ENCODE peak calls at places on chromosome 4, in four cellular contexts. L is thoracic aorta, V is activated B cell treated with CpG ODN at 0.5 μM for 24 hours, K is AG09319. J is an unnamed sample.

GRCh38 chr4:182297659-182298058 is 54.5 kb downstream of the TENM3 start:
- DNase-seq in V (no peak), L (no peak), K (no peak), J (no peak)

GRCh38 chr4:81566076-81566663 is 94.5 kb upstream of the RASGEF1B start:
- DNase-seq in L (no peak), V (no peak), K (no peak), J (no peak)

GRCh38 chr4:2364654-2365053 is 53.8 kb downstream of the ZFYVE28 start:
- DNase-seq in L (no peak), V (peak; percentile 40), K (peak; percentile 27), J (no peak)

GRCh38 chr4:118803253-118803652 is 32.7 kb downstream of the SEC24D start:
- DNase-seq in V (no peak), L (no peak), K (no peak), J (no peak)

GRCh38 chr4:190121759-190122158 is 51.8 kb upstream of the DUX4 start:
- DNase-seq in L (no peak), K (no peak), V (no peak), J (no peak)

GRCh38 chr4:53714377-53715140 is 123.3 kb upstream of the LNX1 start:
- DNase-seq in K (peak; percentile 78), L (no peak), V (no peak), J (no peak)

GRCh38 chr4:169042608-169043007 is 32.6 kb upstream of the CBR4 start:
- DNase-seq in K (no peak), V (no peak), L (no peak), J (no peak)

GRCh38 chr4:159010563-159011260 is 92.2 kb upstream of the RAPGEF2 start:
- DNase-seq in V (no peak), L (no peak), K (peak; percentile 67), J (no peak)

GRCh38 chr4:154030747-154031146 is 241.9 kb upstream of the SFRP2 start:
- DNase-seq in V (no peak), L (no peak), K (no peak), J (no peak)

GRCh38 chr4:37825943-37826281 is 574 bp upstream of the PGM2 start:
- DNase-seq in V (no peak), L (no peak), K (no peak), J (no peak)

GRCh38 chr4:150381671-150382427 is 200.1 kb upstream of the MAB21L2 start:
- DNase-seq in L (no peak), K (no peak), V (no peak), J (no peak)

GRCh38 chr4:39469429-39470077 is 10.7 kb downstream of the LIAS start:
- DNase-seq in K (peak; percentile 64), V (no peak), L (no peak), J (peak; percentile 6)

GRCh38 chr4:25308761-25309160 is 3.8 kb upstream of the ZCCHC4 start:
- DNase-seq in L (no peak), V (no peak), K (no peak), J (no peak)

GRCh38 chr4:106312377-106312776 is 3.6 kb downstream of the TBCK start:
- DNase-seq in K (no peak), V (no peak), L (no peak), J (no peak)

GRCh38 chr4:130486186-130486585 is 1390.2 kb downstream of the C4orf33 start:
- DNase-seq in L (no peak), K (no peak), V (no peak), J (no peak)

GRCh38 chr4:76744253-76744921 is 153.6 kb downstream of the SOWAHB start:
- DNase-seq in V (no peak), K (no peak), L (no peak), J (no peak)

GRCh38 chr4:7382634-7383014 is 52.1 kb downstream of the PSAPL1 start:
- DNase-seq in K (no peak), V (no peak), L (no peak), J (no peak)

GRCh38 chr4:113455081-113455480 is 306.5 kb downstream of the CAMK2D start:
- DNase-seq in V (no peak), L (no peak), K (no peak), J (no peak)

GRCh38 chr4:185640809-185641675 is 105.7 kb upstream of the PDLIM3 start:
- DNase-seq in K (peak; percentile 66), V (no peak), L (no peak), J (no peak)

GRCh38 chr4:100356172-100356571 is 161.7 kb downstream of the EMCN start:
- DNase-seq in V (no peak), K (no peak), L (no peak), J (no peak)

GRCh38 chr4:84497220-84497834 is 1.8 kb downstream of the NKX6-1 start:
- DNase-seq in K (no peak), V (no peak), L (no peak), J (peak; percentile 5)

GRCh38 chr4:66465111-66465510 is 794.8 kb upstream of the EPHA5 start:
- DNase-seq in V (no peak), L (no peak), K (no peak), J (no peak)

GRCh38 chr4:69536558-69536957 is 40.9 kb upstream of the UGT2B4 start:
- DNase-seq in L (no peak), K (no peak), V (no peak), J (no peak)